ENCODE peak calls at places on chromosome 19, in five cellular contexts. E is fibroblast of lung, L is body of pancreas, P is heart right ventricle, J is adipocyte. U is an unnamed sample. For H3K36me3 and H3K4me1, the result is how much of the 10 kb centered on the place peaks cover.

GRCh38 chr19:1089891-1090290 is 5.3 kb downstream of the POLR2E start:
- DNase-seq in E (no peak), L (no peak), P (no peak), J (no peak), U (no peak)

GRCh38 chr19:30682576-30683536 is 310.7 kb downstream of the ZNF536 start:
- DNase-seq in E (peak), L (peak), P (peak), J (peak), U (peak)

GRCh38 chr19:3249408-3249807 is 24.9 kb downstream of the CELF5 start:
- DNase-seq in E (no peak), L (no peak), P (no peak), J (no peak), U (peak)

GRCh38 chr19:29526730-29527499 is 1.1 kb downstream of the VSTM2B start:
- DNase-seq in E (no peak), L (no peak), P (no peak), J (no peak), U (no peak)

GRCh38 chr19:41939861-41940442 is 11.7 kb upstream of the ERFL start:
- DNase-seq in E (no peak), L (peak), P (no peak), J (peak), U (peak)

GRCh38 chr19:19461671-19462622 is 53.4 kb downstream of the TSSK6 start:
- DNase-seq in E (peak), L (peak), P (peak), J (peak), U (no peak)

GRCh38 chr19:7871530-7872305 is 2.5 kb downstream of the PRR36 start:
- DNase-seq in E (peak), L (peak), P (peak), J (peak), U (peak)

GRCh38 chr19:57192993-57193392 is 1.7 kb downstream of the ZNF264 start:
- DNase-seq in E (peak), L (no peak), P (no peak), J (no peak), U (no peak)

GRCh38 chr19:55579766-55580621 is 654 bp downstream of the ZNF579 start:
- DNase-seq in E (peak), L (no peak), P (peak), J (peak), U (no peak)

GRCh38 chr19:46218160-46218559 is 11.4 kb upstream of the IGFL1 start:
- DNase-seq in E (peak), L (peak), P (no peak), J (peak), U (peak)

GRCh38 chr19:46994141-46994686 is 25.4 kb upstream of the NPAS1 start:
- DNase-seq in E (no peak), L (no peak), P (no peak), J (no peak), U (no peak)

GRCh38 chr19:19805480-19805879 is 16.1 kb downstream of the ZNF506 start:
- DNase-seq in E (no peak), L (no peak), P (no peak), J (no peak), U (no peak)

GRCh38 chr19:56324425-56324824 is 9.8 kb upstream of the ZSCAN5A start:
- DNase-seq in E (no peak), L (no peak), P (no peak), J (no peak), U (no peak)

GRCh38 chr19:18428173-18428836 is 9.1 kb downstream of the SSBP4 start:
- DNase-seq in E (no peak), L (no peak), P (no peak), J (no peak), U (no peak)

GRCh38 chr19:47267350-47267759 is 7.3 kb upstream of the INAFM1 start:
- DNase-seq in E (no peak), L (peak), P (no peak), J (no peak), U (no peak)

GRCh38 chr19:33332248-33332647 is 29.9 kb upstream of the CEBPA start:
- DNase-seq in E (no peak), L (no peak), P (no peak), J (no peak), U (no peak)

GRCh38 chr19:2750739-2751437 is 11.1 kb upstream of the SLC39A3 start:
- DNase-seq in E (no peak), L (no peak), P (no peak), J (no peak), U (no peak)

GRCh38 chr19:55484571-55485438 is at the start of gene NAT14:
- DNase-seq in E (peak), L (peak), P (peak), J (peak), U (peak)

GRCh38 chr19:58009666-58010301 is 7.2 kb upstream of the ZNF606 start:
- DNase-seq in E (peak), L (peak), P (peak), J (peak), U (peak)

GRCh38 chr19:15399635-15400034 is 19.2 kb downstream of the AKAP8L start:
- DNase-seq in E (no peak), L (no peak), P (no peak), J (no peak), U (no peak)

GRCh38 chr19:1429750-1430149 is 8.4 kb upstream of the RPS15 start:
- DNase-seq in E (no peak), L (no peak), P (peak), J (no peak), U (peak)

GRCh38 chr19:10284641-10285278 is 2.0 kb upstream of the ICAM4 start:
- DNase-seq in E (no peak), L (no peak), P (no peak), J (no peak), U (no peak)

GRCh38 chr19:3968556-3969434 is 2.1 kb downstream of the DAPK3 start:
- DNase-seq in E (peak), L (peak), P (peak), J (peak), U (peak)

GRCh38 chr19:16402076-16402475 is 69.7 kb downstream of the EPS15L1 start:
- DNase-seq in E (no peak), L (no peak), P (no peak), J (no peak), U (no peak)
- H3K36me3 ChIP-seq in E (under half), L (under half), P (half or more), J (half or more), U (under half)

GRCh38 chr19:40598121-40598917 is 2.9 kb upstream of the LTBP4 start:
- DNase-seq in E (peak), L (peak), P (peak), J (peak), U (peak)

GRCh38 chr19:40598918-40599307 is 2.3 kb upstream of the LTBP4 start:
- DNase-seq in E (no peak), L (no peak), P (no peak), J (no peak), U (no peak)

GRCh38 chr19:40599331-40600085 is 1.7 kb upstream of the LTBP4 start:
- DNase-seq in E (no peak), L (no peak), P (peak), J (no peak), U (no peak)

GRCh38 chr19:40601061-40601973 is at the start of gene LTBP4:
- DNase-seq in E (peak), L (peak), P (peak), J (peak), U (peak)

GRCh38 chr19:40600086-40600917 is 867 bp upstream of the LTBP4 start:
- DNase-seq in E (no peak), L (no peak), P (peak), J (no peak), U (no peak)
- H3K4me3 ChIP-seq in E (peak), L (no peak), P (peak), J (no peak), U (peak)

DNA sequence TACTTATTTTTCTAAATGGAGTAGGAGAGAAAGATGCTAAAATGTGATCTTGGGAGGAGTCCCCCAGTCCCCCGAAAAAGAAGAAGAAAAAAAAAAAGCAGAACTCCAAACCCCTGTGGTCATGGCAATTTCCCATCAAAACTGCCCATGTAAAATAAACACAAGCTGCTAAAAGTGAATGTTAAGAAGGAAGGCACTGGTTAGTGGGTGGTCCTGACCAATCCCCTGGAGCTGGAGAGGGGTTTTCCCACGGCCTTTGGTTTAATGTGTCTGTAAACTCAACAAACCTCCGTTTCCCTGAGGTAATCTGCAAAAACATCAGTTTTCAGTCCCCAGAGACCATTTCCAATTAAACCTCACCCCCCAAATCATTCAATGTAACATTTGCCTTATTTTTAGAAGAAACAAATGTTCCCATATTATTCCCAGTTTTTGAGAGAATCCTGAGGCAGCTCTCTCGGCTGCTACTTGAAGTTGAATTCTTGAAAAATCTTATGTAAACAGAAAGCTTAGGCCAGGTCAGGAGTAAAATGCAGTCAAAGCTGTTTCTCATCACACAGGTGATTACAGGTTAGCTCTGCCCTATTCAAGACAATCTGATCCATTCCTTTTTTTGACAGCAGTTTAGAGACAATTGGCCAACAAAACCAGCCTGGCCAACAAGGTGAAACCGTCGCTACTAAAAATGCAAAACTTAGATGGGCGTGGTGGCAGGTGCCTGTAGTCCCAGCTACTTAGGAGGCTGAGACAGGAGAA is 17.0 kb downstream of the RAB3D start:
- DNase-seq in E (no peak), L (no peak), P (no peak), J (no peak), U (peak)
- H3K4me1 ChIP-seq in E (under half), L (under half), P (half or more), J (under half), U (under half)

GRCh38 chr19:51139299-51140018 is 2.6 kb upstream of the SIGLEC7 start:
- DNase-seq in E (no peak), L (no peak), P (no peak), J (no peak), U (no peak)
- H3K36me3 ChIP-seq in E (under half), L (under half), P (under half), J (under half), U (under half)

GRCh38 chr19:48290341-48290922 is 20.6 kb downstream of the ZNF114 start:
- DNase-seq in E (peak), L (no peak), P (no peak), J (peak), U (peak)
- H3K4me3 ChIP-seq in E (peak), L (no peak), P (peak), J (peak), U (peak)

GRCh38 chr19:35081201-35081600 is 34.4 kb upstream of the FXYD3 start:
- DNase-seq in E (no peak), L (no peak), P (no peak), J (no peak), U (no peak)
- H3K4me1 ChIP-seq in E (under half), L (under half), P (under half), J (under half), U (under half)

DNA sequence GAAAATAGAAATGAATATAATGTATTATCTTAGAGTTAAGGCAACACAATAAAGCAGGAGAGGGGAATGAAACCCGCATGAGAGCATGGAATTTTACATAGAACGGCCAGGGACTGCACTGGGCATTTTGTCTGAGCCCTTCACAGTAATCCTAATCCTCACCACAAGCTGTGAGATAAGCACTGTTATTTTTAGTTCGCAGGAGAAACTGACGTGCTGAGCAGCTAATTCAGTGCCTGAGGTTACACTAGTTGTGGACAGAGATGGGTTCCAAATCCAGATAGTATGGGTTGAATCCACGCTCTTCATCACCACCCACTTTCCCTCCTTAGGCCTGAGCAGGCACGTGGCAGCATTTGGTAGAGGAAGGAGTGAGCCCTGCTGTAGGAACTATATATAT is 24.8 kb upstream of the ZNF527 start:
- DNase-seq in E (no peak), L (no peak), P (no peak), J (no peak), U (no peak)
- H3K36me3 ChIP-seq in E (under half), L (under half), P (half or more), J (half or more), U (under half)

GRCh38 chr19:5949792-5950305 is 28.1 kb downstream of the RANBP3 start:
- DNase-seq in E (no peak), L (peak), P (peak), J (no peak), U (no peak)

GRCh38 chr19:5951338-5951861 is 26.5 kb downstream of the RANBP3 start:
- DNase-seq in E (no peak), L (no peak), P (no peak), J (no peak), U (no peak)

GRCh38 chr19:5947435-5947834 is 30.5 kb downstream of the RANBP3 start:
- DNase-seq in E (peak), L (peak), P (peak), J (no peak), U (no peak)

GRCh38 chr19:5950744-5951143 is 27.2 kb downstream of the RANBP3 start:
- DNase-seq in E (no peak), L (no peak), P (no peak), J (no peak), U (no peak)

GRCh38 chr19:5948697-5949564 is 29.0 kb downstream of the RANBP3 start:
- DNase-seq in E (no peak), L (no peak), P (no peak), J (no peak), U (no peak)
- H3K4me3 ChIP-seq in E (no peak), L (no peak), P (no peak), J (no peak), U (no peak)

U was measured in Caco-2.